ENCODE peak calls at places on chromosomes 1 and 21, in six cellular contexts. A is AG04449, M is heart right ventricle, Q is OCI-LY7, C is dorsolateral prefrontal cortex, E is lower leg skin. G is an unnamed sample.

GRCh38 chr1:103527331-103527730 is 1.8 kb downstream of the RNPC3 start:
- DNase-seq in A (no peak), M (no peak), Q (no peak), C (no peak), E (no peak), G (no peak)

GRCh38 chr1:19081218-19081893 is 124.9 kb upstream of the IFFO2 start:
- DNase-seq in A (no peak), M (no peak), Q (no peak), C (no peak), E (peak), G (no peak)

GRCh38 chr1:94884101-94884875 is 42.6 kb downstream of the CNN3 start:
- DNase-seq in A (no peak), M (no peak), Q (no peak), C (no peak), E (no peak), G (no peak)

GRCh38 chr1:159981351-159982055 is 27.5 kb upstream of the SLAMF9 start:
- DNase-seq in A (no peak), M (no peak), Q (no peak), C (no peak), E (peak), G (no peak)

GRCh38 chr1:196295766-196296165 is 312.5 kb downstream of the KCNT2 start:
- DNase-seq in A (no peak), M (no peak), Q (no peak), C (no peak), E (no peak), G (no peak)

GRCh38 chr1:168801032-168801745 is 72.2 kb upstream of the DPT start:
- DNase-seq in A (no peak), M (no peak), Q (no peak), C (no peak), E (no peak), G (no peak)

GRCh38 chr1:3074800-3075199 is 5.8 kb downstream of the PRDM16 start:
- DNase-seq in A (no peak), M (no peak), Q (no peak), C (no peak), E (no peak), G (no peak)

GRCh38 chr1:41461790-41462679 is 22.4 kb downstream of the EDN2 start:
- DNase-seq in A (no peak), M (no peak), Q (no peak), C (no peak), E (no peak), G (no peak)

GRCh38 chr1:109277434-109278204 is 5.3 kb downstream of the PSRC1 start:
- DNase-seq in A (no peak), M (peak), Q (peak), C (peak), E (no peak), G (no peak)

GRCh38 chr1:40396420-40396819 is 22.9 kb downstream of the SMAP2 start:
- DNase-seq in A (no peak), M (no peak), Q (peak), C (no peak), E (no peak), G (no peak)

GRCh38 chr21:17848228-17848627 is 29.1 kb upstream of the C21orf91 start:
- DNase-seq in A (peak), M (no peak), Q (no peak), C (no peak), E (no peak), G (peak)

GRCh38 chr1:48030211-48030610 is 33.0 kb upstream of the TRABD2B start:
- DNase-seq in A (no peak), M (no peak), Q (no peak), C (no peak), E (peak), G (no peak)

GRCh38 chr1:43706598-43707190 is 642 bp upstream of the ST3GAL3 start:
- DNase-seq in A (no peak), M (no peak), Q (peak), C (no peak), E (no peak), G (no peak)

DNA sequence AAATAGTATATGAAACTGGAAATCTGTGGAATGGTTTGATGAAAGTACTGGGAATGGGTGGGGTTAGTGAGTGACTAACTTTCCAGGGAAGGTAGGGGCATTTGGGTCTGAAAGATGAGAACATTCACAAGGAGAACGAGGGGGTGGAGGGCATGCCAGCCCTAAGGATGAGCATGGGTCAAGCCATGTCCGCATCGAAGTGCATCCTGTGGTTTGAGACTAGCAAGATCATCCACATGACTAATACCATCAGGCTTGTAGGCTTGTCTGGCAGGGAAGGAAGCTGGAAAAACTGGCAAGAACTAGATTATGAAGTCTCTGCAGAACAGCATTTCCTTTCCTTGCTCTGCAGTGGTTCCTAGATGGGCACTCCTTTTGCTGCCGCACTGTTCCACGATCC is 70.4 kb upstream of the UBE2U start:
- DNase-seq in A (peak), M (no peak), Q (no peak), C (no peak), E (no peak), G (peak)
- H3K4me3 ChIP-seq in A (no peak), M (no peak), Q (no peak), C (no peak), E (no peak), G (no peak)

GRCh38 chr1:238233966-238234365 is 343.2 kb upstream of the ZP4 start:
- DNase-seq in A (no peak), M (no peak), Q (no peak), C (no peak), E (no peak), G (no peak)

GRCh38 chr1:238226805-238227204 is 336.1 kb upstream of the ZP4 start:
- DNase-seq in A (no peak), M (no peak), Q (no peak), C (no peak), E (no peak), G (no peak)

DNA sequence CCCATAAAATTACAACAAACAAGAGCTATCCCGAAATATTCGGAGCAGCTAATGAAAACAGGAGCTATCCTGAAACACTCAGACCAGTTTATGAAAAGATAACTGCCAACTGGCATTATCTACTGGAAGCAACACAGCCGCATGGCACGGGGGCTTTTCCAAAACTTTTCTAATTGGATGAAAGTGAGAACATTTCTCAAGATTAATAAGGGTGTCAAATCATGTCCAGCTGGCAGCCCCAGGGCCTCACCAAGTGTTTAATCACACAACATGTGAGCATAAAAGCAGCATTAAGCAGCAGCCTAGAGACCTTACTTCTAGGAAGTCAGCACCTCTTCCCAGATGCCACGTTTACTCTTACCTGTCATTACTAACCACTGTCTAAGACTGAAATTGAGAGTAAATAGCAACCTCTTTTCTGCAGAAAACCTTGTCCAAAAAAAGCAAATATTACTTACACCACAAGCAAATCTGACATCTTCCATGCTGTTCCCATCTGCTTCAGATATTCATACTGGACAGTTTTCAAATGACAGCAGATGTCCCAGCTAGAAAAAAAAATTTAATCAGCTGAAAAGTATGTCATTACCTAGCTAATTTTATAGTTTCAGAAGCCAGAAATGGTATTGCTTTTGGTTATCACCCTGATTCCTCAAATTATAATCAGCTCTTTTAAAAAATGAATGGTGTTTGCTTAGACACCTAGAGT is 341.5 kb upstream of the ZP4 start:
- DNase-seq in A (no peak), M (no peak), Q (no peak), C (peak), E (no peak), G (no peak)
- TF ChIP-seq CTCF in A (no peak), M (no peak), Q (no peak), C (no peak), E (no peak), G (no peak)

DNA sequence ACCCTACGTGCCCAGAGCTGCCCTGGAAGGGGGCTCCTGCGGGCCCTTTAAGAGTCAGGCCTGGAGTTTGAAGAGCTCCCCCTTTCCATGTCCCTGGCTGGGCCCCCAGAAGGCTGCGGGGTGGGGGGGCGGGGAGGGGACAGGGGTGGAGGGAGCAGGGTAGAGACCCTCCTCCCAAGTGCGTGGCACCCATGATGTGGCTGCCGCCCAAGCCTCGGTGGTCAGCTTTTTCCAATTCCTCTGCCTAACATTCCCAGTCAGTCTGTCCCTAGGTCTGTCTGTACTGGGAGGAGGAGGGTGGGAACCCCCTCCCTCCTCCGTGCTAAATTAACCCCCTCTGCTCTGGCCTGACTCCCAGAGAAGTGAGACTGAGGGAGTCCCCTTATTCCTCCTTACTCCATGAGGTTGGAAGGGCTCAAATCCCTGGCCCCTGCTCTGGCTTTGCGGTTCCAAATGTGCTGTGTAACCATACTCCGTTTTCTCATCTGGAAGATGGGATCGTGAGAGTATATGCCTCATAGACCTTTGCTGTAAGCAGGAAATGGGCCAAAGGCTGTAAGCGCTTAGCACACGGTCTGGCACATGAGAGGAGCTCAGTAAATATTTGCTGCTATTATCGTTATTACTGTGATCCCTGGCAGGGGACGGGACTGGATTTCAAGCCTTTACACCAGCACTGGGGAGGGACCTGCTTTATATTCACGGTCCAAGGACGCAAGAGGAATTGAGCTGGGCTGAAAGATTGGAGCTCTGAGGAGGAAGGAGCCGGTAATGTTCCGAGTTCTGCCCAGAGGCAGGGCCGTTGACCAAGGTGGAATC is 653 bp upstream of the COL16A1 start:
- DNase-seq in A (no peak), M (no peak), Q (no peak), C (no peak), E (peak), G (no peak)
- H3K4me3 ChIP-seq in A (peak), M (peak), Q (no peak), C (peak), E (peak), G (peak)

GRCh38 chr1:183318433-183318832 is 99.7 kb downstream of the NMNAT2 start:
- DNase-seq in A (peak), M (peak), Q (no peak), C (peak), E (peak), G (peak)
- TF ChIP-seq CTCF in A (peak), M (peak), Q (peak), C (no peak), E (no peak), G (peak)

GRCh38 chr1:22652881-22653316 is at the start of gene C1QB:
- DNase-seq in A (no peak), M (peak), Q (no peak), C (no peak), E (peak), G (no peak)
- H3K4me3 ChIP-seq in A (no peak), M (peak), Q (no peak), C (peak), E (peak), G (no peak)

GRCh38 chr1:246320286-246320685 is 186.8 kb downstream of the SMYD3 start:
- DNase-seq in A (no peak), M (no peak), Q (no peak), C (no peak), E (no peak), G (no peak)

GRCh38 chr1:246317723-246318359 is 189.2 kb downstream of the SMYD3 start:
- DNase-seq in A (no peak), M (no peak), Q (no peak), C (no peak), E (no peak), G (no peak)

GRCh38 chr1:246318622-246319021 is 188.5 kb downstream of the SMYD3 start:
- DNase-seq in A (no peak), M (no peak), Q (no peak), C (no peak), E (no peak), G (no peak)

GRCh38 chr1:246319111-246319510 is 188.0 kb downstream of the SMYD3 start:
- DNase-seq in A (no peak), M (no peak), Q (no peak), C (no peak), E (no peak), G (no peak)

GRCh38 chr1:246317291-246317690 is 189.8 kb downstream of the SMYD3 start:
- DNase-seq in A (no peak), M (no peak), Q (no peak), C (no peak), E (no peak), G (no peak)
- TF ChIP-seq CTCF in A (no peak), M (no peak), Q (no peak), C (no peak), E (no peak), G (no peak)

GRCh38 chr1:15406911-15407559 is 2.7 kb upstream of the EFHD2 start:
- DNase-seq in A (peak), M (no peak), Q (no peak), C (no peak), E (peak), G (peak)
- H3K4me3 ChIP-seq in A (no peak), M (no peak), Q (no peak), C (no peak), E (no peak), G (no peak)

GRCh38 chr21:33403786-33404571 is 766 bp downstream of the IFNGR2 start:
- DNase-seq in A (no peak), M (peak), Q (peak), C (peak), E (peak), G (no peak)
- TF ChIP-seq CTCF in A (no peak), M (no peak), Q (no peak), C (no peak), E (no peak), G (no peak)

DNA sequence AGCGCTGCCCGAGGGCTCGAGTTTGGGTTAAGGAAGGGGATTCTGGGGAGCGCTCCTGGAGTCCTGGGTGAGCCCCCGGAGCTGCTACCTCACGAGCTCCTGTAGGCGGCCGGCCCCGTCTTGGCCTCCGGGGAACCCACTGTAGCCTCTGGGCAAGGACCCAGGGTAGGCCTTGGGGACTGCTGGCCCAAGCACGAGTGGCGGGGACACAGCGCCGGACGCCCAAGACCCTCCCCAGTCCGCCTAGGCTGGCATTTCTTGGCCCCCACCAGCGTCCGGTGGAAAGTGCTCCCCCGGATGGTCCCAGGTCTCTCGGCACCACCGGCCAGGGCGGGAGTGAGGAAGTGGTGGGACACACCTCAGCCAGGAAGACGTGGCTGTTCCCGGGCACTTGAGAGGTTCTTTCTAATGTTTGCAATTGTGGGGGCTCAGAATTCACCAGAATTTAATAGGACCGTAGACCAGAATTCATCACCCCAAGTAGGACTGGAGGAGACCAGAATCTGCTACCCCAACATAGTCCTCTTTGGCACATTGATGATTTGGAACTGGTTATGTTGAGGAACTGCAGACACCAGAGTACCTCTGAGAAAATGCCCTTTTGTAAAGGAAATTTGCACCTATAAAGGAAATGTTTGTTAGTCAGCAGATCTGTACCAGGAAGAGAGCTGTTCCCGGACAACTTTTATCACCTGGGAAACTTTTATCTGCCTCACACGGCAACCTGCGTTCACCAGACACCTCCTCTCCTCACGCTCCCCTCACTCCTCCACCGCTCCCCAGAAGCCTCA is 652 bp upstream of the TMPRSS2 start:
- DNase-seq in A (no peak), M (no peak), Q (no peak), C (no peak), E (no peak), G (no peak)
- H3K4me3 ChIP-seq in A (no peak), M (peak), Q (no peak), C (peak), E (no peak), G (no peak)

G was measured in AG09309.